ENCODE peak calls at places on chromosomes 13 and 19, in ten cellular contexts. R, S, C, U, I, F, N, X, O and M are unnamed samples.

GRCh38 chr13:77853701-77854100 is 64.9 kb downstream of the EDNRB start:
- DNase-seq in C (no peak), I (no peak), X (no peak), U (no peak), O (no peak), N (no peak), F (no peak), S (no peak), R (no peak), M (no peak)

GRCh38 chr19:35086455-35086854 is 29.2 kb upstream of the FXYD3 start:
- DNase-seq in X (no peak), U (no peak), O (no peak), S (no peak), R (no peak), I (no peak), N (no peak), C (no peak), F (no peak), M (no peak)

GRCh38 chr13:107964356-107964755 is 251.0 kb downstream of the LIG4 start:
- DNase-seq in S (no peak), I (no peak), O (no peak), R (no peak), F (no peak), C (no peak), X (no peak), U (no peak), N (peak; percentile 1), M (no peak)

GRCh38 chr19:32337176-32337808 is 8.1 kb upstream of the ZNF507 start:
- DNase-seq in R (no peak), X (no peak), C (no peak), U (no peak), O (no peak), F (no peak), I (no peak), N (peak; percentile 7), S (no peak), M (no peak)

GRCh38 chr19:55642153-55643002 is 1.1 kb upstream of the ZNF581 start:
- DNase-seq in O (no peak), U (no peak), I (no peak), N (peak; percentile 50), C (peak; percentile 80), F (no peak), S (no peak), R (peak; percentile 33), X (no peak), M (no peak)

GRCh38 chr19:3528539-3529211 is 10.3 kb upstream of the TEKTIP1 start:
- DNase-seq in I (no peak), F (no peak), U (no peak), R (no peak), S (no peak), C (no peak), N (no peak), X (no peak), O (no peak), M (no peak)

GRCh38 chr13:20825476-20825875 is 51.7 kb upstream of the EEF1AKMT1 start:
- DNase-seq in X (no peak), O (no peak), F (no peak), N (no peak), U (no peak), C (no peak), R (no peak), S (peak; percentile 55), I (no peak), M (no peak)

GRCh38 chr19:8881512-8881911 is 49.3 kb downstream of the MBD3L1 start:
- DNase-seq in O (no peak), X (no peak), R (no peak), U (no peak), F (no peak), C (no peak), S (no peak), I (no peak), N (no peak), M (no peak)

GRCh38 chr13:90188237-90188636 is 1159.2 kb upstream of the MIR17HG start:
- DNase-seq in R (no peak), F (no peak), N (no peak), O (no peak), C (no peak), U (no peak), X (no peak), S (no peak), I (no peak), M (no peak)

GRCh38 chr13:23629566-23630272 is 59.5 kb downstream of the TNFRSF19 start:
- DNase-seq in R (no peak), U (no peak), S (no peak), I (no peak), F (no peak), X (no peak), O (no peak), N (no peak), C (no peak), M (no peak)

GRCh38 chr19:18879579-18880373 is 16.2 kb downstream of the CERS1 start:
- DNase-seq in R (no peak), F (no peak), U (no peak), X (no peak), C (no peak), O (no peak), I (peak; percentile 59), N (no peak), S (no peak), M (peak; percentile 10)

GRCh38 chr19:11265785-11266236 is 3.5 kb upstream of the DOCK6 start:
- DNase-seq in C (no peak), F (no peak), N (no peak), O (no peak), X (no peak), I (peak; percentile 90), S (no peak), R (no peak), U (no peak), M (no peak)

GRCh38 chr19:11261902-11262839 is at the start of gene DOCK6:
- DNase-seq in F (no peak), N (peak; percentile 49), U (no peak), C (peak; percentile 83), S (no peak), X (no peak), R (no peak), O (no peak), I (no peak), M (no peak)

GRCh38 chr19:11265177-11265784 is 3.0 kb upstream of the DOCK6 start:
- DNase-seq in C (no peak), U (no peak), O (no peak), N (no peak), X (no peak), S (no peak), I (no peak), R (no peak), F (no peak), M (no peak)

GRCh38 chr19:11263726-11264125 is 1.4 kb upstream of the DOCK6 start:
- DNase-seq in R (no peak), X (no peak), F (no peak), S (no peak), U (no peak), N (no peak), C (no peak), O (no peak), I (no peak), M (no peak)

DNA sequence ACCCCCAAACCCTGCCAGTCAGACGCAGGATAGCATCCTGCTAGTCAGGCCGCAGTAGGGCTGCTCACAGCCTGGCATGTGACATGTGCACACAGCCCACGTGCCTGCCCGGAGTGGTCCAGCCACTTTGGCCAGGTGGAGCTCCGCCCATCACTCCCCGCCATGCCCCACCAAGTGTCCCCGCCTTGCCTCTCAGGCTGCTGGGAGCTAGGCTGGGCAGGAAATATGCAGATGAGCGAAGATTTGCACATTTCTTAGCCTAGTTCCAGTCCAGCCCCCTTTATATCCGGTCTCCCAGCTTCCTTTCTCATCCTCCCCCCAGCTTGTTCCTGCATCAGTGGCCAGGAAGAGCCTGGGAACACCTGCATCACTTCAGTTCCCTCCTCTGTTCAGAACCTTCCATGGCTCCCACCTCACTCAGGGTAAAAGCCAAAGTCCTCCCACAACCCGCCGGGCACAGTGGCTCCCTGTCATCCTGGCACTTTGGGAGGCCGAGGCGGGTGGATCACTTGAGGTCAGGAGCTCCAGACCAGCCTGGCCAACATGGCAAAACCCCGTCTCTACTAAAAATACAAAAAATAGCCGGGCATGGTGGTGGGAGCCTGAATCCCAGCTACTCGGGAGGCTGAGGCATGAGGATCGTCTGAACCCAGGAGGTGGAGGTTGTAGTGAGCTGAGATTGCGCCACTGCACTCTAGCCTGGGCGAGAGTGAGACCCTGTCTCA is 2.3 kb upstream of the DOCK6 start:
- DNase-seq in X (no peak), I (peak; percentile 68), U (peak; percentile 70), F (peak; percentile 74), C (no peak), O (no peak), R (no peak), S (no peak), N (no peak), M (no peak)
- H3K27ac ChIP-seq in X (no peak overlapping the region), I (peak overlapping the region; percentile 95), U (peak overlapping the region; percentile 51), F (peak overlapping the region; percentile 97), C (no peak overlapping the region), O (peak overlapping the region; percentile 73), R (no peak overlapping the region), S (no peak overlapping the region), N (no peak overlapping the region), M (no peak overlapping the region)

DNA sequence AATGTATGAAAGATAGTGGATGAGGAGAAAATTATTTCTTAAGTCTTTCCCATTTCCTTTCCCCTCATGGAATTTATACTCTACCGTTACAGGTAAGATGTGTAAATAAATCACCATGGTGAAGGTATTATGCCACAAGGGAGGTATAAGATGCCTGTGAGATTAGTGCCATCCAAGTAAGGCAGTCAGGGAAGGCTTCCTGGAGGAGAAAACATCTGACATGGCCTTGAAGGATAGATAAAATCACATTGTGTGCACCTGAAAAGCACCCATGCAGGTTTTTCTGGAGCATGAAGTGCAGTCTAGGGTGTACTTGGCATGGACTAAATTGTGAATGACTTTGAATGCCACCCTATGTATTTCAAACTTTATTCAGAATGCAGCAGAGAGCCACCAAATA is 15.3 kb downstream of the MBNL2 start:
- DNase-seq in X (no peak), O (no peak), R (no peak), N (no peak), S (no peak), I (no peak), C (no peak), U (no peak), F (no peak), M (no peak)
- H3K27ac ChIP-seq in X (no peak overlapping the region), O (peak overlapping the region; percentile 71), R (no peak overlapping the region), N (no peak overlapping the region), S (no peak overlapping the region), I (no peak overlapping the region), C (no peak overlapping the region), U (peak overlapping the region; percentile 10), F (no peak overlapping the region), M (no peak overlapping the region)

GRCh38 chr13:110131424-110131823 is 175.5 kb downstream of the COL4A1 start:
- DNase-seq in C (no peak), R (no peak), N (no peak), I (no peak), U (peak; percentile 38), O (no peak), F (no peak), S (no peak), X (no peak), M (no peak)
- H3K27ac ChIP-seq in C (no peak overlapping the region), R (no peak overlapping the region), N (no peak overlapping the region), I (no peak overlapping the region), U (no peak overlapping the region), O (no peak overlapping the region), F (no peak overlapping the region), S (no peak overlapping the region), X (no peak overlapping the region), M (no peak overlapping the region)

DNA sequence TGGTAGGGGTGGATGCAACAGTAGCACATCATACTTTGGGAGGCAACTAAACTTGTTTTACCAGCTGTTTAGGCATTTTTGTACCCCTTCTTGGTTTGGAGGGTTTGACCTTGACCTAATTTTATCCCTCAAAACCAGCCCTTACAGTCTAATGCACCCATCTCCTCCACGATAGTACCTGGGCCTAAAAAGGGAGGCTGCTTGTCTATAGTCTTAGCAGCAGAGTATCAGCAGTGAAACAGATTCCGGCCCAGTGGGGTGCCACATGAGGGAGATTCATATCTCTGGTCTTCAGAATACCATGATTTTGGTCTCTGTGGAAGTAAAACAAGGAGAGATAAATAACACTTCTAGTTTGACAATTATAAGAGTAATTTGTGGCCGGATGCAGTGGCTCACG is 39.5 kb upstream of the ATP12A start:
- DNase-seq in I (no peak), F (no peak), N (no peak), C (no peak), X (no peak), S (no peak), U (no peak), O (no peak), R (no peak), M (no peak)
- H3K27ac ChIP-seq in I (no peak overlapping the region), F (no peak overlapping the region), N (no peak overlapping the region), C (no peak overlapping the region), X (no peak overlapping the region), S (no peak overlapping the region), U (no peak overlapping the region), O (no peak overlapping the region), R (no peak overlapping the region), M (no peak overlapping the region)